ENCODE peak calls at places on chromosomes 1 and 21, in five cellular contexts. One of them, this sample, is unnamed.

GRCh38 chr1:156097499-156098178 is 15.4 kb upstream of the MEX3A start:
- DNase-seq in uterus: no peak
- DNase-seq in activated T-cell treated with anti-CD3 and anti-CD28 coated beads for 1 hour: no peak
- DNase-seq in germinal center: no peak
- DNase-seq in NCI-H2107: no peak
- DNase-seq in this sample: no peak

GRCh38 chr1:238606896-238607295 is 716.2 kb upstream of the ZP4 start:
- DNase-seq in germinal center: no peak
- DNase-seq in uterus: no peak
- DNase-seq in activated T-cell treated with anti-CD3 and anti-CD28 coated beads for 1 hour: no peak
- DNase-seq in NCI-H2107: no peak
- DNase-seq in this sample: no peak

GRCh38 chr1:155009221-155009711 is 6.7 kb downstream of the ZBTB7B start:
- DNase-seq in uterus: no peak
- DNase-seq in germinal center: no peak
- DNase-seq in activated T-cell treated with anti-CD3 and anti-CD28 coated beads for 1 hour: no peak
- DNase-seq in NCI-H2107: no peak
- DNase-seq in this sample: no peak

GRCh38 chr1:154265586-154265985 is 6.8 kb upstream of the HAX1 start:
- DNase-seq in activated T-cell treated with anti-CD3 and anti-CD28 coated beads for 1 hour: no peak
- DNase-seq in germinal center: no peak
- DNase-seq in uterus: no peak
- DNase-seq in NCI-H2107: no peak
- DNase-seq in this sample: no peak

GRCh38 chr21:18049461-18049860 is 195.2 kb upstream of the CHODL start:
- DNase-seq in uterus: no peak
- DNase-seq in NCI-H2107: no peak
- DNase-seq in germinal center: no peak
- DNase-seq in activated T-cell treated with anti-CD3 and anti-CD28 coated beads for 1 hour: no peak
- DNase-seq in this sample: no peak

GRCh38 chr1:184506501-184506900 is 119.7 kb downstream of the C1orf21 start:
- DNase-seq in uterus: no peak
- DNase-seq in germinal center: no peak
- DNase-seq in activated T-cell treated with anti-CD3 and anti-CD28 coated beads for 1 hour: no peak
- DNase-seq in NCI-H2107: no peak
- DNase-seq in this sample: no peak

GRCh38 chr21:32102426-32102825 is 176.4 kb downstream of the MIS18A start:
- DNase-seq in germinal center: no peak
- DNase-seq in activated T-cell treated with anti-CD3 and anti-CD28 coated beads for 1 hour: no peak
- DNase-seq in NCI-H2107: no peak
- DNase-seq in uterus: no peak
- DNase-seq in this sample: no peak

GRCh38 chr1:156146749-156147405 is 6.5 kb upstream of the SEMA4A start:
- DNase-seq in germinal center: no peak
- DNase-seq in activated T-cell treated with anti-CD3 and anti-CD28 coated beads for 1 hour: no peak
- DNase-seq in NCI-H2107: no peak
- DNase-seq in uterus: no peak
- DNase-seq in this sample: no peak

GRCh38 chr1:114609826-114610225 is 28.4 kb upstream of the BCAS2 start:
- DNase-seq in activated T-cell treated with anti-CD3 and anti-CD28 coated beads for 1 hour: no peak
- DNase-seq in germinal center: no peak
- DNase-seq in uterus: no peak
- DNase-seq in NCI-H2107: no peak
- DNase-seq in this sample: no peak

GRCh38 chr1:36425791-36426190 is 24.5 kb downstream of the OSCP1 start:
- DNase-seq in germinal center: no peak
- DNase-seq in NCI-H2107: no peak
- DNase-seq in activated T-cell treated with anti-CD3 and anti-CD28 coated beads for 1 hour: no peak
- DNase-seq in uterus: no peak
- DNase-seq in this sample: no peak

GRCh38 chr1:24928631-24929090 is 1.4 kb downstream of the RUNX3 start:
- DNase-seq in uterus: no peak
- DNase-seq in germinal center: no peak
- DNase-seq in NCI-H2107: no peak
- DNase-seq in activated T-cell treated with anti-CD3 and anti-CD28 coated beads for 1 hour: peak
- DNase-seq in this sample: no peak

GRCh38 chr21:35027558-35028450 is 21.3 kb downstream of the RUNX1 start:
- DNase-seq in germinal center: no peak
- DNase-seq in NCI-H2107: no peak
- DNase-seq in uterus: no peak
- DNase-seq in activated T-cell treated with anti-CD3 and anti-CD28 coated beads for 1 hour: no peak
- DNase-seq in this sample: no peak

GRCh38 chr1:193680247-193680923 is 494.0 kb upstream of the B3GALT2 start:
- DNase-seq in NCI-H2107: no peak
- DNase-seq in activated T-cell treated with anti-CD3 and anti-CD28 coated beads for 1 hour: no peak
- DNase-seq in germinal center: no peak
- DNase-seq in uterus: no peak
- DNase-seq in this sample: no peak

GRCh38 chr1:13996334-13996733 is 296.3 kb downstream of the PRDM2 start:
- DNase-seq in activated T-cell treated with anti-CD3 and anti-CD28 coated beads for 1 hour: no peak
- DNase-seq in NCI-H2107: no peak
- DNase-seq in germinal center: no peak
- DNase-seq in uterus: no peak
- DNase-seq in this sample: no peak

GRCh38 chr1:37100310-37100709 is 66.0 kb upstream of the GRIK3 start:
- DNase-seq in uterus: no peak
- DNase-seq in NCI-H2107: no peak
- DNase-seq in activated T-cell treated with anti-CD3 and anti-CD28 coated beads for 1 hour: no peak
- DNase-seq in germinal center: no peak
- DNase-seq in this sample: no peak

GRCh38 chr1:173868266-173869107 is at the start of gene ZBTB37:
- DNase-seq in activated T-cell treated with anti-CD3 and anti-CD28 coated beads for 1 hour: peak
- DNase-seq in uterus: peak
- DNase-seq in NCI-H2107: peak
- DNase-seq in germinal center: peak
- DNase-seq in this sample: peak

GRCh38 chr1:211068976-211069375 is 65.0 kb downstream of the KCNH1 start:
- DNase-seq in NCI-H2107: no peak
- DNase-seq in activated T-cell treated with anti-CD3 and anti-CD28 coated beads for 1 hour: no peak
- DNase-seq in uterus: no peak
- DNase-seq in germinal center: no peak
- DNase-seq in this sample: no peak

GRCh38 chr1:157993179-157994080 is at the start of gene KIRREL1:
- DNase-seq in germinal center: peak
- DNase-seq in NCI-H2107: no peak
- DNase-seq in uterus: peak
- DNase-seq in activated T-cell treated with anti-CD3 and anti-CD28 coated beads for 1 hour: no peak
- DNase-seq in this sample: no peak

GRCh38 chr1:215900684-215901083 is 333.6 kb downstream of the KCTD3 start:
- DNase-seq in germinal center: no peak
- DNase-seq in activated T-cell treated with anti-CD3 and anti-CD28 coated beads for 1 hour: no peak
- DNase-seq in NCI-H2107: no peak
- DNase-seq in uterus: no peak
- DNase-seq in this sample: no peak

GRCh38 chr1:54051936-54052469 is 1.0 kb downstream of the TMEM59 start:
- DNase-seq in germinal center: no peak
- DNase-seq in uterus: no peak
- DNase-seq in NCI-H2107: no peak
- DNase-seq in activated T-cell treated with anti-CD3 and anti-CD28 coated beads for 1 hour: no peak
- DNase-seq in this sample: no peak

GRCh38 chr1:32885691-32886011 is 640 bp upstream of the HPCA start:
- DNase-seq in uterus: no peak
- DNase-seq in germinal center: no peak
- DNase-seq in NCI-H2107: no peak
- DNase-seq in activated T-cell treated with anti-CD3 and anti-CD28 coated beads for 1 hour: no peak
- DNase-seq in this sample: no peak

GRCh38 chr1:16204634-16205332 is 7.7 kb downstream of the ARHGEF19 start:
- DNase-seq in uterus: peak
- DNase-seq in NCI-H2107: no peak
- DNase-seq in germinal center: no peak
- DNase-seq in activated T-cell treated with anti-CD3 and anti-CD28 coated beads for 1 hour: peak
- DNase-seq in this sample: no peak

GRCh38 chr1:93694039-93694438 is 12.4 kb upstream of the BCAR3 start:
- DNase-seq in NCI-H2107: no peak
- DNase-seq in activated T-cell treated with anti-CD3 and anti-CD28 coated beads for 1 hour: no peak
- DNase-seq in uterus: no peak
- DNase-seq in germinal center: no peak
- DNase-seq in this sample: no peak

GRCh38 chr1:206442101-206442500 is 28.2 kb upstream of the IKBKE start:
- DNase-seq in uterus: no peak
- DNase-seq in NCI-H2107: no peak
- DNase-seq in activated T-cell treated with anti-CD3 and anti-CD28 coated beads for 1 hour: no peak
- DNase-seq in germinal center: no peak
- DNase-seq in this sample: no peak

GRCh38 chr1:94801919-94802546 is 18.1 kb upstream of the SLC44A3 start:
- DNase-seq in activated T-cell treated with anti-CD3 and anti-CD28 coated beads for 1 hour: no peak
- DNase-seq in uterus: peak
- DNase-seq in NCI-H2107: peak
- DNase-seq in germinal center: no peak
- DNase-seq in this sample: peak